ENCODE peak calls at places on chromosome 20, in eight cellular contexts. One of them, this sample, is unnamed.

GRCh38 chr20:48530957-48531356 is 296.8 kb downstream of the PREX1 start:
- ATAC-seq in heart right ventricle: no peak
- ATAC-seq in Panc1: peak
- ATAC-seq in activated CD8-positive, alpha-beta T cell treated with anti-CD3 and anti-CD28 coated beads for 36 hours: no peak
- ATAC-seq in right cardiac atrium: no peak
- ATAC-seq in HCT116: peak
- ATAC-seq in activated naive CD8-positive, alpha-beta T cell treated with anti-CD3 and anti-CD28 coated beads, Interleukin-2, amount 50 U/mL, for 24 hours: no peak
- ATAC-seq in psoas muscle: no peak
- ATAC-seq in this sample: no peak

GRCh38 chr20:853406-853996 is 20.0 kb downstream of the FAM110A start:
- ATAC-seq in right cardiac atrium: no peak
- ATAC-seq in psoas muscle: no peak
- ATAC-seq in Panc1: no peak
- ATAC-seq in activated CD8-positive, alpha-beta T cell treated with anti-CD3 and anti-CD28 coated beads for 36 hours: peak
- ATAC-seq in heart right ventricle: no peak
- ATAC-seq in HCT116: no peak
- ATAC-seq in activated naive CD8-positive, alpha-beta T cell treated with anti-CD3 and anti-CD28 coated beads, Interleukin-2, amount 50 U/mL, for 24 hours: peak
- ATAC-seq in this sample: no peak

GRCh38 chr20:48406462-48407235 is 421.1 kb downstream of the PREX1 start:
- ATAC-seq in right cardiac atrium: no peak
- ATAC-seq in heart right ventricle: peak
- ATAC-seq in HCT116: no peak
- ATAC-seq in psoas muscle: no peak
- ATAC-seq in Panc1: no peak
- ATAC-seq in activated CD8-positive, alpha-beta T cell treated with anti-CD3 and anti-CD28 coated beads for 36 hours: peak
- ATAC-seq in activated naive CD8-positive, alpha-beta T cell treated with anti-CD3 and anti-CD28 coated beads, Interleukin-2, amount 50 U/mL, for 24 hours: peak
- ATAC-seq in this sample: no peak

GRCh38 chr20:61453219-61453618 is 201.2 kb downstream of the CDH4 start:
- ATAC-seq in activated CD8-positive, alpha-beta T cell treated with anti-CD3 and anti-CD28 coated beads for 36 hours: no peak
- ATAC-seq in activated naive CD8-positive, alpha-beta T cell treated with anti-CD3 and anti-CD28 coated beads, Interleukin-2, amount 50 U/mL, for 24 hours: no peak
- ATAC-seq in heart right ventricle: no peak
- ATAC-seq in HCT116: no peak
- ATAC-seq in Panc1: no peak
- ATAC-seq in psoas muscle: no peak
- ATAC-seq in right cardiac atrium: no peak
- ATAC-seq in this sample: no peak

GRCh38 chr20:51750037-51750769 is 18.0 kb downstream of the ATP9A start:
- ATAC-seq in activated CD8-positive, alpha-beta T cell treated with anti-CD3 and anti-CD28 coated beads for 36 hours: peak
- ATAC-seq in Panc1: peak
- ATAC-seq in heart right ventricle: peak
- ATAC-seq in psoas muscle: peak
- ATAC-seq in right cardiac atrium: peak
- ATAC-seq in HCT116: peak
- ATAC-seq in activated naive CD8-positive, alpha-beta T cell treated with anti-CD3 and anti-CD28 coated beads, Interleukin-2, amount 50 U/mL, for 24 hours: peak
- ATAC-seq in this sample: peak

GRCh38 chr20:62845818-62846527 is 15.6 kb downstream of the TCFL5 start:
- ATAC-seq in activated CD8-positive, alpha-beta T cell treated with anti-CD3 and anti-CD28 coated beads for 36 hours: no peak
- ATAC-seq in Panc1: no peak
- ATAC-seq in HCT116: no peak
- ATAC-seq in heart right ventricle: peak
- ATAC-seq in right cardiac atrium: no peak
- ATAC-seq in activated naive CD8-positive, alpha-beta T cell treated with anti-CD3 and anti-CD28 coated beads, Interleukin-2, amount 50 U/mL, for 24 hours: no peak
- ATAC-seq in psoas muscle: no peak
- ATAC-seq in this sample: no peak

GRCh38 chr20:8778387-8778786 is 290.5 kb upstream of the PLCB4 start:
- ATAC-seq in Panc1: no peak
- ATAC-seq in psoas muscle: no peak
- ATAC-seq in activated CD8-positive, alpha-beta T cell treated with anti-CD3 and anti-CD28 coated beads for 36 hours: no peak
- ATAC-seq in HCT116: no peak
- ATAC-seq in right cardiac atrium: no peak
- ATAC-seq in activated naive CD8-positive, alpha-beta T cell treated with anti-CD3 and anti-CD28 coated beads, Interleukin-2, amount 50 U/mL, for 24 hours: no peak
- ATAC-seq in heart right ventricle: no peak
- ATAC-seq in this sample: no peak

GRCh38 chr20:9172908-9173307 is 104.0 kb downstream of the PLCB4 start:
- ATAC-seq in Panc1: no peak
- ATAC-seq in psoas muscle: no peak
- ATAC-seq in activated CD8-positive, alpha-beta T cell treated with anti-CD3 and anti-CD28 coated beads for 36 hours: no peak
- ATAC-seq in activated naive CD8-positive, alpha-beta T cell treated with anti-CD3 and anti-CD28 coated beads, Interleukin-2, amount 50 U/mL, for 24 hours: no peak
- ATAC-seq in right cardiac atrium: no peak
- ATAC-seq in HCT116: no peak
- ATAC-seq in heart right ventricle: peak
- ATAC-seq in this sample: no peak

GRCh38 chr20:12965880-12966270 is 42.9 kb upstream of the SPTLC3 start:
- ATAC-seq in HCT116: no peak
- ATAC-seq in activated naive CD8-positive, alpha-beta T cell treated with anti-CD3 and anti-CD28 coated beads, Interleukin-2, amount 50 U/mL, for 24 hours: no peak
- ATAC-seq in Panc1: no peak
- ATAC-seq in heart right ventricle: no peak
- ATAC-seq in psoas muscle: no peak
- ATAC-seq in activated CD8-positive, alpha-beta T cell treated with anti-CD3 and anti-CD28 coated beads for 36 hours: no peak
- ATAC-seq in right cardiac atrium: no peak
- ATAC-seq in this sample: no peak

GRCh38 chr20:25532971-25533391 is 52.4 kb downstream of the NINL start:
- ATAC-seq in HCT116: no peak
- ATAC-seq in psoas muscle: no peak
- ATAC-seq in right cardiac atrium: no peak
- ATAC-seq in heart right ventricle: no peak
- ATAC-seq in Panc1: no peak
- ATAC-seq in activated naive CD8-positive, alpha-beta T cell treated with anti-CD3 and anti-CD28 coated beads, Interleukin-2, amount 50 U/mL, for 24 hours: no peak
- ATAC-seq in activated CD8-positive, alpha-beta T cell treated with anti-CD3 and anti-CD28 coated beads for 36 hours: no peak
- ATAC-seq in this sample: no peak

GRCh38 chr20:46293084-46293483 is 15.2 kb downstream of the CDH22 start:
- ATAC-seq in psoas muscle: no peak
- ATAC-seq in Panc1: no peak
- ATAC-seq in activated naive CD8-positive, alpha-beta T cell treated with anti-CD3 and anti-CD28 coated beads, Interleukin-2, amount 50 U/mL, for 24 hours: no peak
- ATAC-seq in right cardiac atrium: no peak
- ATAC-seq in activated CD8-positive, alpha-beta T cell treated with anti-CD3 and anti-CD28 coated beads for 36 hours: no peak
- ATAC-seq in heart right ventricle: no peak
- ATAC-seq in HCT116: peak
- ATAC-seq in this sample: no peak

GRCh38 chr20:10077081-10077471 is 42.3 kb downstream of the ANKEF1 start:
- ATAC-seq in activated naive CD8-positive, alpha-beta T cell treated with anti-CD3 and anti-CD28 coated beads, Interleukin-2, amount 50 U/mL, for 24 hours: no peak
- ATAC-seq in heart right ventricle: no peak
- ATAC-seq in right cardiac atrium: no peak
- ATAC-seq in Panc1: no peak
- ATAC-seq in activated CD8-positive, alpha-beta T cell treated with anti-CD3 and anti-CD28 coated beads for 36 hours: no peak
- ATAC-seq in psoas muscle: no peak
- ATAC-seq in HCT116: peak
- ATAC-seq in this sample: no peak

GRCh38 chr20:62535964-62536363 is 60.2 kb upstream of the GATA5 start:
- ATAC-seq in right cardiac atrium: no peak
- ATAC-seq in HCT116: no peak
- ATAC-seq in heart right ventricle: peak
- ATAC-seq in activated naive CD8-positive, alpha-beta T cell treated with anti-CD3 and anti-CD28 coated beads, Interleukin-2, amount 50 U/mL, for 24 hours: no peak
- ATAC-seq in psoas muscle: peak
- ATAC-seq in Panc1: no peak
- ATAC-seq in activated CD8-positive, alpha-beta T cell treated with anti-CD3 and anti-CD28 coated beads for 36 hours: no peak
- ATAC-seq in this sample: no peak

GRCh38 chr20:20369353-20370086 is 1.6 kb downstream of the INSM1 start:
- ATAC-seq in heart right ventricle: no peak
- ATAC-seq in activated CD8-positive, alpha-beta T cell treated with anti-CD3 and anti-CD28 coated beads for 36 hours: peak
- ATAC-seq in Panc1: peak
- ATAC-seq in psoas muscle: peak
- ATAC-seq in activated naive CD8-positive, alpha-beta T cell treated with anti-CD3 and anti-CD28 coated beads, Interleukin-2, amount 50 U/mL, for 24 hours: peak
- ATAC-seq in right cardiac atrium: peak
- ATAC-seq in HCT116: no peak
- ATAC-seq in this sample: no peak

GRCh38 chr20:56429941-56430340 is 17.9 kb downstream of the CASS4 start:
- ATAC-seq in activated CD8-positive, alpha-beta T cell treated with anti-CD3 and anti-CD28 coated beads for 36 hours: no peak
- ATAC-seq in heart right ventricle: no peak
- ATAC-seq in psoas muscle: no peak
- ATAC-seq in activated naive CD8-positive, alpha-beta T cell treated with anti-CD3 and anti-CD28 coated beads, Interleukin-2, amount 50 U/mL, for 24 hours: no peak
- ATAC-seq in HCT116: no peak
- ATAC-seq in right cardiac atrium: no peak
- ATAC-seq in Panc1: no peak
- ATAC-seq in this sample: no peak

GRCh38 chr20:15387228-15387627 is 1049.8 kb upstream of the FLRT3 start:
- ATAC-seq in activated CD8-positive, alpha-beta T cell treated with anti-CD3 and anti-CD28 coated beads for 36 hours: no peak
- ATAC-seq in psoas muscle: no peak
- ATAC-seq in Panc1: no peak
- ATAC-seq in heart right ventricle: no peak
- ATAC-seq in activated naive CD8-positive, alpha-beta T cell treated with anti-CD3 and anti-CD28 coated beads, Interleukin-2, amount 50 U/mL, for 24 hours: no peak
- ATAC-seq in right cardiac atrium: no peak
- ATAC-seq in HCT116: no peak
- ATAC-seq in this sample: no peak

GRCh38 chr20:37220796-37221195 is 40.8 kb downstream of the GHRH start:
- ATAC-seq in activated CD8-positive, alpha-beta T cell treated with anti-CD3 and anti-CD28 coated beads for 36 hours: no peak
- ATAC-seq in right cardiac atrium: peak
- ATAC-seq in HCT116: no peak
- ATAC-seq in psoas muscle: no peak
- ATAC-seq in heart right ventricle: no peak
- ATAC-seq in activated naive CD8-positive, alpha-beta T cell treated with anti-CD3 and anti-CD28 coated beads, Interleukin-2, amount 50 U/mL, for 24 hours: no peak
- ATAC-seq in Panc1: no peak
- ATAC-seq in this sample: peak

GRCh38 chr20:4794846-4795245 is 73.1 kb downstream of the PRND start:
- ATAC-seq in right cardiac atrium: peak
- ATAC-seq in activated naive CD8-positive, alpha-beta T cell treated with anti-CD3 and anti-CD28 coated beads, Interleukin-2, amount 50 U/mL, for 24 hours: no peak
- ATAC-seq in psoas muscle: no peak
- ATAC-seq in heart right ventricle: no peak
- ATAC-seq in activated CD8-positive, alpha-beta T cell treated with anti-CD3 and anti-CD28 coated beads for 36 hours: peak
- ATAC-seq in HCT116: no peak
- ATAC-seq in Panc1: no peak
- ATAC-seq in this sample: no peak

GRCh38 chr20:1912056-1912455 is 16.8 kb downstream of the SIRPA start:
- ATAC-seq in right cardiac atrium: peak
- ATAC-seq in psoas muscle: no peak
- ATAC-seq in heart right ventricle: peak
- ATAC-seq in activated naive CD8-positive, alpha-beta T cell treated with anti-CD3 and anti-CD28 coated beads, Interleukin-2, amount 50 U/mL, for 24 hours: no peak
- ATAC-seq in Panc1: no peak
- ATAC-seq in activated CD8-positive, alpha-beta T cell treated with anti-CD3 and anti-CD28 coated beads for 36 hours: no peak
- ATAC-seq in HCT116: no peak
- ATAC-seq in this sample: no peak

GRCh38 chr20:39025883-39026282 is 63.7 kb downstream of the DHX35 start:
- ATAC-seq in Panc1: no peak
- ATAC-seq in right cardiac atrium: no peak
- ATAC-seq in psoas muscle: no peak
- ATAC-seq in HCT116: no peak
- ATAC-seq in activated CD8-positive, alpha-beta T cell treated with anti-CD3 and anti-CD28 coated beads for 36 hours: peak
- ATAC-seq in activated naive CD8-positive, alpha-beta T cell treated with anti-CD3 and anti-CD28 coated beads, Interleukin-2, amount 50 U/mL, for 24 hours: no peak
- ATAC-seq in heart right ventricle: no peak
- ATAC-seq in this sample: no peak

GRCh38 chr20:16714242-16714641 is 15.6 kb upstream of the SNRPB2 start:
- ATAC-seq in heart right ventricle: peak
- ATAC-seq in Panc1: no peak
- ATAC-seq in HCT116: no peak
- ATAC-seq in psoas muscle: peak
- ATAC-seq in right cardiac atrium: no peak
- ATAC-seq in activated naive CD8-positive, alpha-beta T cell treated with anti-CD3 and anti-CD28 coated beads, Interleukin-2, amount 50 U/mL, for 24 hours: no peak
- ATAC-seq in activated CD8-positive, alpha-beta T cell treated with anti-CD3 and anti-CD28 coated beads for 36 hours: no peak
- ATAC-seq in this sample: no peak

GRCh38 chr20:19275630-19276071 is 63.2 kb downstream of the SLC24A3 start:
- ATAC-seq in activated naive CD8-positive, alpha-beta T cell treated with anti-CD3 and anti-CD28 coated beads, Interleukin-2, amount 50 U/mL, for 24 hours: no peak
- ATAC-seq in right cardiac atrium: peak
- ATAC-seq in HCT116: no peak
- ATAC-seq in activated CD8-positive, alpha-beta T cell treated with anti-CD3 and anti-CD28 coated beads for 36 hours: no peak
- ATAC-seq in heart right ventricle: peak
- ATAC-seq in psoas muscle: peak
- ATAC-seq in Panc1: no peak
- ATAC-seq in this sample: peak

GRCh38 chr20:910840-911770 is 5.0 kb downstream of the ANGPT4 start:
- ATAC-seq in HCT116: no peak
- ATAC-seq in heart right ventricle: no peak
- ATAC-seq in activated naive CD8-positive, alpha-beta T cell treated with anti-CD3 and anti-CD28 coated beads, Interleukin-2, amount 50 U/mL, for 24 hours: no peak
- ATAC-seq in activated CD8-positive, alpha-beta T cell treated with anti-CD3 and anti-CD28 coated beads for 36 hours: peak
- ATAC-seq in right cardiac atrium: peak
- ATAC-seq in psoas muscle: peak
- ATAC-seq in Panc1: no peak
- ATAC-seq in this sample: peak

GRCh38 chr20:3156811-3157619 is 2.6 kb downstream of the FASTKD5 start:
- ATAC-seq in HCT116: no peak
- ATAC-seq in Panc1: no peak
- ATAC-seq in heart right ventricle: no peak
- ATAC-seq in psoas muscle: no peak
- ATAC-seq in activated CD8-positive, alpha-beta T cell treated with anti-CD3 and anti-CD28 coated beads for 36 hours: peak
- ATAC-seq in activated naive CD8-positive, alpha-beta T cell treated with anti-CD3 and anti-CD28 coated beads, Interleukin-2, amount 50 U/mL, for 24 hours: peak
- ATAC-seq in right cardiac atrium: no peak
- ATAC-seq in this sample: no peak

GRCh38 chr20:13610205-13610604 is 28.5 kb downstream of the TASP1 start:
- ATAC-seq in heart right ventricle: no peak
- ATAC-seq in right cardiac atrium: no peak
- ATAC-seq in Panc1: no peak
- ATAC-seq in activated naive CD8-positive, alpha-beta T cell treated with anti-CD3 and anti-CD28 coated beads, Interleukin-2, amount 50 U/mL, for 24 hours: no peak
- ATAC-seq in HCT116: peak
- ATAC-seq in activated CD8-positive, alpha-beta T cell treated with anti-CD3 and anti-CD28 coated beads for 36 hours: no peak
- ATAC-seq in psoas muscle: no peak
- ATAC-seq in this sample: no peak

GRCh38 chr20:62020935-62021701 is 44.6 kb downstream of the TAF4 start:
- ATAC-seq in activated naive CD8-positive, alpha-beta T cell treated with anti-CD3 and anti-CD28 coated beads, Interleukin-2, amount 50 U/mL, for 24 hours: no peak
- ATAC-seq in HCT116: no peak
- ATAC-seq in heart right ventricle: peak
- ATAC-seq in Panc1: peak
- ATAC-seq in psoas muscle: peak
- ATAC-seq in activated CD8-positive, alpha-beta T cell treated with anti-CD3 and anti-CD28 coated beads for 36 hours: no peak
- ATAC-seq in right cardiac atrium: peak
- ATAC-seq in this sample: peak

GRCh38 chr20:48288930-48289507 is 503.7 kb upstream of the SULF2 start:
- ATAC-seq in Panc1: no peak
- ATAC-seq in right cardiac atrium: no peak
- ATAC-seq in activated CD8-positive, alpha-beta T cell treated with anti-CD3 and anti-CD28 coated beads for 36 hours: no peak
- ATAC-seq in psoas muscle: no peak
- ATAC-seq in HCT116: no peak
- ATAC-seq in heart right ventricle: no peak
- ATAC-seq in activated naive CD8-positive, alpha-beta T cell treated with anti-CD3 and anti-CD28 coated beads, Interleukin-2, amount 50 U/mL, for 24 hours: no peak
- ATAC-seq in this sample: no peak

GRCh38 chr20:61989741-61990140 is 75.9 kb downstream of the TAF4 start:
- ATAC-seq in activated CD8-positive, alpha-beta T cell treated with anti-CD3 and anti-CD28 coated beads for 36 hours: no peak
- ATAC-seq in psoas muscle: no peak
- ATAC-seq in HCT116: no peak
- ATAC-seq in activated naive CD8-positive, alpha-beta T cell treated with anti-CD3 and anti-CD28 coated beads, Interleukin-2, amount 50 U/mL, for 24 hours: no peak
- ATAC-seq in Panc1: no peak
- ATAC-seq in right cardiac atrium: no peak
- ATAC-seq in heart right ventricle: no peak
- ATAC-seq in this sample: no peak

GRCh38 chr20:63736893-63737689 is 627 bp downstream of the LIME1 start:
- ATAC-seq in psoas muscle: no peak
- ATAC-seq in activated naive CD8-positive, alpha-beta T cell treated with anti-CD3 and anti-CD28 coated beads, Interleukin-2, amount 50 U/mL, for 24 hours: peak
- ATAC-seq in HCT116: no peak
- ATAC-seq in heart right ventricle: no peak
- ATAC-seq in Panc1: no peak
- ATAC-seq in activated CD8-positive, alpha-beta T cell treated with anti-CD3 and anti-CD28 coated beads for 36 hours: peak
- ATAC-seq in right cardiac atrium: no peak
- ATAC-seq in this sample: no peak

GRCh38 chr20:51439160-51439689 is 103.3 kb downstream of the NFATC2 start:
- ATAC-seq in activated CD8-positive, alpha-beta T cell treated with anti-CD3 and anti-CD28 coated beads for 36 hours: no peak
- ATAC-seq in psoas muscle: no peak
- ATAC-seq in right cardiac atrium: no peak
- ATAC-seq in Panc1: no peak
- ATAC-seq in activated naive CD8-positive, alpha-beta T cell treated with anti-CD3 and anti-CD28 coated beads, Interleukin-2, amount 50 U/mL, for 24 hours: no peak
- ATAC-seq in HCT116: no peak
- ATAC-seq in heart right ventricle: no peak
- ATAC-seq in this sample: no peak

GRCh38 chr20:58150772-58151171 is 77.7 kb downstream of the ANKRD60 start:
- ATAC-seq in psoas muscle: no peak
- ATAC-seq in Panc1: no peak
- ATAC-seq in right cardiac atrium: no peak
- ATAC-seq in activated naive CD8-positive, alpha-beta T cell treated with anti-CD3 and anti-CD28 coated beads, Interleukin-2, amount 50 U/mL, for 24 hours: no peak
- ATAC-seq in heart right ventricle: no peak
- ATAC-seq in HCT116: no peak
- ATAC-seq in activated CD8-positive, alpha-beta T cell treated with anti-CD3 and anti-CD28 coated beads for 36 hours: no peak
- ATAC-seq in this sample: no peak

GRCh38 chr20:42837456-42837855 is 352.2 kb downstream of the PTPRT start:
- ATAC-seq in right cardiac atrium: no peak
- ATAC-seq in HCT116: no peak
- ATAC-seq in heart right ventricle: no peak
- ATAC-seq in psoas muscle: no peak
- ATAC-seq in activated naive CD8-positive, alpha-beta T cell treated with anti-CD3 and anti-CD28 coated beads, Interleukin-2, amount 50 U/mL, for 24 hours: no peak
- ATAC-seq in activated CD8-positive, alpha-beta T cell treated with anti-CD3 and anti-CD28 coated beads for 36 hours: no peak
- ATAC-seq in Panc1: no peak
- ATAC-seq in this sample: no peak

GRCh38 chr20:33901132-33901523 is 90.0 kb downstream of the CHMP4B start:
- ATAC-seq in activated CD8-positive, alpha-beta T cell treated with anti-CD3 and anti-CD28 coated beads for 36 hours: no peak
- ATAC-seq in Panc1: no peak
- ATAC-seq in activated naive CD8-positive, alpha-beta T cell treated with anti-CD3 and anti-CD28 coated beads, Interleukin-2, amount 50 U/mL, for 24 hours: no peak
- ATAC-seq in HCT116: no peak
- ATAC-seq in right cardiac atrium: no peak
- ATAC-seq in heart right ventricle: no peak
- ATAC-seq in psoas muscle: no peak
- ATAC-seq in this sample: no peak